ENCODE peak calls at places on chromosomes 2 and 18, in eight cellular contexts. One of them, this sample, is unnamed.

GRCh38 chr2:30680121-30680520 is 127.1 kb downstream of the CAPN13 start:
- DNase-seq in NCI-H2081: no peak
- DNase-seq in activated naive CD8-positive, alpha-beta T cell treated with anti-CD3 and anti-CD28 coated beads, Interleukin-2, amount 50 U/mL, for 24 hours: no peak
- DNase-seq in iPS-NIHi11: no peak
- DNase-seq in PC-3: no peak
- DNase-seq in ELR: no peak
- DNase-seq in HEK293T: no peak
- DNase-seq in stimulated activated CD4-positive, alpha-beta T cell treated with anti-CD3 and anti-CD28 coated beads, Interleukin-1b, Interleukin-23, amount 100 ng/mL, for 48 hours: no peak
- DNase-seq in this sample: no peak

GRCh38 chr18:5997361-5997760 is 102.0 kb upstream of the TMEM200C start:
- DNase-seq in NCI-H2081: no peak
- DNase-seq in activated naive CD8-positive, alpha-beta T cell treated with anti-CD3 and anti-CD28 coated beads, Interleukin-2, amount 50 U/mL, for 24 hours: no peak
- DNase-seq in iPS-NIHi11: no peak
- DNase-seq in PC-3: no peak
- DNase-seq in ELR: no peak
- DNase-seq in HEK293T: no peak
- DNase-seq in stimulated activated CD4-positive, alpha-beta T cell treated with anti-CD3 and anti-CD28 coated beads, Interleukin-1b, Interleukin-23, amount 100 ng/mL, for 48 hours: no peak
- DNase-seq in this sample: peak; percentile 94

GRCh38 chr18:47150029-47150823 is at the start of gene HDHD2:
- DNase-seq in NCI-H2081: peak; percentile 77
- DNase-seq in activated naive CD8-positive, alpha-beta T cell treated with anti-CD3 and anti-CD28 coated beads, Interleukin-2, amount 50 U/mL, for 24 hours: peak; percentile 88
- DNase-seq in iPS-NIHi11: peak; percentile 91
- DNase-seq in PC-3: peak; percentile 58
- DNase-seq in ELR: peak; percentile 85
- DNase-seq in HEK293T: peak; percentile 73
- DNase-seq in stimulated activated CD4-positive, alpha-beta T cell treated with anti-CD3 and anti-CD28 coated beads, Interleukin-1b, Interleukin-23, amount 100 ng/mL, for 48 hours: peak; percentile 77
- DNase-seq in this sample: peak; percentile 86

GRCh38 chr2:217095511-217096205 is 235.8 kb upstream of the TNP1 start:
- DNase-seq in NCI-H2081: no peak
- DNase-seq in activated naive CD8-positive, alpha-beta T cell treated with anti-CD3 and anti-CD28 coated beads, Interleukin-2, amount 50 U/mL, for 24 hours: no peak
- DNase-seq in iPS-NIHi11: no peak
- DNase-seq in PC-3: peak; percentile 53
- DNase-seq in ELR: peak; percentile 42
- DNase-seq in HEK293T: no peak
- DNase-seq in stimulated activated CD4-positive, alpha-beta T cell treated with anti-CD3 and anti-CD28 coated beads, Interleukin-1b, Interleukin-23, amount 100 ng/mL, for 48 hours: no peak
- DNase-seq in this sample: no peak

GRCh38 chr2:239723486-239724193 is 301.5 kb downstream of the NDUFA10 start:
- DNase-seq in NCI-H2081: no peak
- DNase-seq in activated naive CD8-positive, alpha-beta T cell treated with anti-CD3 and anti-CD28 coated beads, Interleukin-2, amount 50 U/mL, for 24 hours: no peak
- DNase-seq in iPS-NIHi11: no peak
- DNase-seq in PC-3: no peak
- DNase-seq in ELR: no peak
- DNase-seq in HEK293T: no peak
- DNase-seq in stimulated activated CD4-positive, alpha-beta T cell treated with anti-CD3 and anti-CD28 coated beads, Interleukin-1b, Interleukin-23, amount 100 ng/mL, for 48 hours: no peak
- DNase-seq in this sample: no peak

GRCh38 chr2:36500072-36500471 is 97.9 kb downstream of the FEZ2 start:
- DNase-seq in NCI-H2081: no peak
- DNase-seq in activated naive CD8-positive, alpha-beta T cell treated with anti-CD3 and anti-CD28 coated beads, Interleukin-2, amount 50 U/mL, for 24 hours: no peak
- DNase-seq in iPS-NIHi11: no peak
- DNase-seq in PC-3: no peak
- DNase-seq in ELR: no peak
- DNase-seq in HEK293T: no peak
- DNase-seq in stimulated activated CD4-positive, alpha-beta T cell treated with anti-CD3 and anti-CD28 coated beads, Interleukin-1b, Interleukin-23, amount 100 ng/mL, for 48 hours: no peak
- DNase-seq in this sample: no peak

GRCh38 chr18:6644841-6645240 is 84.7 kb upstream of the ARHGAP28 start:
- DNase-seq in NCI-H2081: no peak
- DNase-seq in activated naive CD8-positive, alpha-beta T cell treated with anti-CD3 and anti-CD28 coated beads, Interleukin-2, amount 50 U/mL, for 24 hours: no peak
- DNase-seq in iPS-NIHi11: no peak
- DNase-seq in PC-3: no peak
- DNase-seq in ELR: no peak
- DNase-seq in HEK293T: no peak
- DNase-seq in stimulated activated CD4-positive, alpha-beta T cell treated with anti-CD3 and anti-CD28 coated beads, Interleukin-1b, Interleukin-23, amount 100 ng/mL, for 48 hours: no peak
- DNase-seq in this sample: peak; percentile 57

GRCh38 chr18:76957384-76958355 is 135.3 kb downstream of the ZNF236 start:
- DNase-seq in NCI-H2081: no peak
- DNase-seq in activated naive CD8-positive, alpha-beta T cell treated with anti-CD3 and anti-CD28 coated beads, Interleukin-2, amount 50 U/mL, for 24 hours: no peak
- DNase-seq in iPS-NIHi11: no peak
- DNase-seq in PC-3: no peak
- DNase-seq in ELR: no peak
- DNase-seq in HEK293T: no peak
- DNase-seq in stimulated activated CD4-positive, alpha-beta T cell treated with anti-CD3 and anti-CD28 coated beads, Interleukin-1b, Interleukin-23, amount 100 ng/mL, for 48 hours: no peak
- DNase-seq in this sample: no peak

GRCh38 chr2:17506736-17507616 is 11.3 kb downstream of the RAD51AP2 start:
- DNase-seq in NCI-H2081: no peak
- DNase-seq in activated naive CD8-positive, alpha-beta T cell treated with anti-CD3 and anti-CD28 coated beads, Interleukin-2, amount 50 U/mL, for 24 hours: no peak
- DNase-seq in iPS-NIHi11: no peak
- DNase-seq in PC-3: peak; percentile 41
- DNase-seq in ELR: peak; percentile 32
- DNase-seq in HEK293T: no peak
- DNase-seq in stimulated activated CD4-positive, alpha-beta T cell treated with anti-CD3 and anti-CD28 coated beads, Interleukin-1b, Interleukin-23, amount 100 ng/mL, for 48 hours: no peak
- DNase-seq in this sample: peak; percentile 14

GRCh38 chr2:165443524-165443923 is 26.0 kb upstream of the CSRNP3 start:
- DNase-seq in NCI-H2081: no peak
- DNase-seq in activated naive CD8-positive, alpha-beta T cell treated with anti-CD3 and anti-CD28 coated beads, Interleukin-2, amount 50 U/mL, for 24 hours: no peak
- DNase-seq in iPS-NIHi11: no peak
- DNase-seq in PC-3: no peak
- DNase-seq in ELR: no peak
- DNase-seq in HEK293T: no peak
- DNase-seq in stimulated activated CD4-positive, alpha-beta T cell treated with anti-CD3 and anti-CD28 coated beads, Interleukin-1b, Interleukin-23, amount 100 ng/mL, for 48 hours: no peak
- DNase-seq in this sample: peak; percentile 31

GRCh38 chr18:50429207-50429948 is 54.5 kb downstream of the SKA1 start:
- DNase-seq in NCI-H2081: peak; percentile 13
- DNase-seq in activated naive CD8-positive, alpha-beta T cell treated with anti-CD3 and anti-CD28 coated beads, Interleukin-2, amount 50 U/mL, for 24 hours: no peak
- DNase-seq in iPS-NIHi11: peak; percentile 35
- DNase-seq in PC-3: peak; percentile 38
- DNase-seq in ELR: peak; percentile 53
- DNase-seq in HEK293T: peak; percentile 6
- DNase-seq in stimulated activated CD4-positive, alpha-beta T cell treated with anti-CD3 and anti-CD28 coated beads, Interleukin-1b, Interleukin-23, amount 100 ng/mL, for 48 hours: no peak
- DNase-seq in this sample: peak; percentile 46

GRCh38 chr18:24395049-24395780 is 2.4 kb downstream of the OSBPL1A start:
- DNase-seq in NCI-H2081: no peak
- DNase-seq in activated naive CD8-positive, alpha-beta T cell treated with anti-CD3 and anti-CD28 coated beads, Interleukin-2, amount 50 U/mL, for 24 hours: no peak
- DNase-seq in iPS-NIHi11: no peak
- DNase-seq in PC-3: peak; percentile 9
- DNase-seq in ELR: peak; percentile 5
- DNase-seq in HEK293T: peak; percentile 30
- DNase-seq in stimulated activated CD4-positive, alpha-beta T cell treated with anti-CD3 and anti-CD28 coated beads, Interleukin-1b, Interleukin-23, amount 100 ng/mL, for 48 hours: no peak
- DNase-seq in this sample: no peak

GRCh38 chr2:159076233-159076632 is 107.8 kb downstream of the TANC1 start:
- DNase-seq in NCI-H2081: no peak
- DNase-seq in activated naive CD8-positive, alpha-beta T cell treated with anti-CD3 and anti-CD28 coated beads, Interleukin-2, amount 50 U/mL, for 24 hours: no peak
- DNase-seq in iPS-NIHi11: no peak
- DNase-seq in PC-3: peak; percentile 55
- DNase-seq in ELR: peak; percentile 45
- DNase-seq in HEK293T: no peak
- DNase-seq in stimulated activated CD4-positive, alpha-beta T cell treated with anti-CD3 and anti-CD28 coated beads, Interleukin-1b, Interleukin-23, amount 100 ng/mL, for 48 hours: no peak
- DNase-seq in this sample: no peak

GRCh38 chr18:42157878-42158277 is 202.8 kb downstream of the PIK3C3 start:
- DNase-seq in NCI-H2081: no peak
- DNase-seq in activated naive CD8-positive, alpha-beta T cell treated with anti-CD3 and anti-CD28 coated beads, Interleukin-2, amount 50 U/mL, for 24 hours: no peak
- DNase-seq in iPS-NIHi11: no peak
- DNase-seq in PC-3: no peak
- DNase-seq in ELR: no peak
- DNase-seq in HEK293T: no peak
- DNase-seq in stimulated activated CD4-positive, alpha-beta T cell treated with anti-CD3 and anti-CD28 coated beads, Interleukin-1b, Interleukin-23, amount 100 ng/mL, for 48 hours: no peak
- DNase-seq in this sample: no peak

GRCh38 chr2:186460465-186460864 is 25.6 kb upstream of the ZC3H15 start:
- DNase-seq in NCI-H2081: no peak
- DNase-seq in activated naive CD8-positive, alpha-beta T cell treated with anti-CD3 and anti-CD28 coated beads, Interleukin-2, amount 50 U/mL, for 24 hours: no peak
- DNase-seq in iPS-NIHi11: no peak
- DNase-seq in PC-3: peak; percentile 37
- DNase-seq in ELR: peak; percentile 47
- DNase-seq in HEK293T: no peak
- DNase-seq in stimulated activated CD4-positive, alpha-beta T cell treated with anti-CD3 and anti-CD28 coated beads, Interleukin-1b, Interleukin-23, amount 100 ng/mL, for 48 hours: no peak
- DNase-seq in this sample: peak; percentile 53

GRCh38 chr18:31598021-31598805 is 6.5 kb downstream of the TTR start:
- DNase-seq in NCI-H2081: no peak
- DNase-seq in activated naive CD8-positive, alpha-beta T cell treated with anti-CD3 and anti-CD28 coated beads, Interleukin-2, amount 50 U/mL, for 24 hours: no peak
- DNase-seq in iPS-NIHi11: no peak
- DNase-seq in PC-3: no peak
- DNase-seq in ELR: no peak
- DNase-seq in HEK293T: no peak
- DNase-seq in stimulated activated CD4-positive, alpha-beta T cell treated with anti-CD3 and anti-CD28 coated beads, Interleukin-1b, Interleukin-23, amount 100 ng/mL, for 48 hours: no peak
- DNase-seq in this sample: no peak

GRCh38 chr2:205741256-205741978 is 59.1 kb downstream of the NRP2 start:
- DNase-seq in NCI-H2081: no peak
- DNase-seq in activated naive CD8-positive, alpha-beta T cell treated with anti-CD3 and anti-CD28 coated beads, Interleukin-2, amount 50 U/mL, for 24 hours: no peak
- DNase-seq in iPS-NIHi11: no peak
- DNase-seq in PC-3: peak; percentile 37
- DNase-seq in ELR: no peak
- DNase-seq in HEK293T: no peak
- DNase-seq in stimulated activated CD4-positive, alpha-beta T cell treated with anti-CD3 and anti-CD28 coated beads, Interleukin-1b, Interleukin-23, amount 100 ng/mL, for 48 hours: no peak
- DNase-seq in this sample: no peak

GRCh38 chr2:24818721-24819167 is 25.5 kb downstream of the CENPO start:
- DNase-seq in NCI-H2081: no peak
- DNase-seq in activated naive CD8-positive, alpha-beta T cell treated with anti-CD3 and anti-CD28 coated beads, Interleukin-2, amount 50 U/mL, for 24 hours: no peak
- DNase-seq in iPS-NIHi11: no peak
- DNase-seq in PC-3: no peak
- DNase-seq in ELR: peak; percentile 52
- DNase-seq in HEK293T: no peak
- DNase-seq in stimulated activated CD4-positive, alpha-beta T cell treated with anti-CD3 and anti-CD28 coated beads, Interleukin-1b, Interleukin-23, amount 100 ng/mL, for 48 hours: no peak
- DNase-seq in this sample: no peak

This sample was measured in mesendoderm.